ENCODE peak calls at places on chromosome 3, in seven cellular contexts. G is heart left ventricle, S is GM12878, B is IMR-90, A is upper lobe of left lung, C is A549, J is HCT116. M is an unnamed sample. For H3K4me1, the result is how much of the 10 kb centered on the place peaks cover.

GRCh38 chr3:100358413-100358812 is 23.9 kb downstream of the NIT2 start:
- ATAC-seq in C (no peak), S (no peak), J (no peak), B (no peak), A (no peak), G (no peak), M (no peak)

GRCh38 chr3:179272385-179272784 is 21.5 kb upstream of the KCNMB3 start:
- ATAC-seq in B (no peak), G (no peak), S (no peak), J (peak), C (no peak), A (no peak), M (no peak)

GRCh38 chr3:188097786-188098185 is 56.2 kb upstream of the LPP start:
- ATAC-seq in G (peak), A (no peak), C (no peak), J (no peak), B (no peak), S (no peak), M (no peak)

GRCh38 chr3:132242095-132242494 is 75.1 kb upstream of the ACP3 start:
- ATAC-seq in A (no peak), G (no peak), J (no peak), B (no peak), C (no peak), S (no peak), M (no peak)

GRCh38 chr3:23952646-23953045 is 7.6 kb downstream of the NR1D2 start:
- ATAC-seq in A (no peak), S (peak), J (no peak), C (no peak), G (no peak), B (no peak), M (no peak)

GRCh38 chr3:72383896-72384295 is 464.3 kb downstream of the SHQ1 start:
- ATAC-seq in S (no peak), J (no peak), G (no peak), A (no peak), B (no peak), C (no peak), M (no peak)

GRCh38 chr3:184505479-184505878 is 56.1 kb upstream of the EPHB3 start:
- ATAC-seq in A (peak), J (no peak), B (no peak), C (no peak), S (no peak), G (no peak), M (no peak)

GRCh38 chr3:57927166-57927565 is 81.1 kb upstream of the FLNB start:
- ATAC-seq in G (peak), B (no peak), S (no peak), C (no peak), A (no peak), J (no peak), M (peak)

GRCh38 chr3:175007316-175007715 is 148.2 kb downstream of the NAALADL2 start:
- ATAC-seq in C (no peak), G (no peak), B (no peak), J (no peak), S (no peak), A (no peak), M (no peak)

GRCh38 chr3:58016710-58017109 is 8.5 kb downstream of the FLNB start:
- ATAC-seq in G (no peak), J (no peak), C (no peak), B (no peak), S (no peak), A (no peak), M (no peak)

GRCh38 chr3:140953028-140953960 is 11.7 kb downstream of the SLC25A36 start:
- ATAC-seq in B (peak), A (no peak), G (no peak), C (peak), S (peak), J (no peak), M (no peak)

GRCh38 chr3:45896956-45897355 is 10.6 kb downstream of the CCR9 start:
- ATAC-seq in J (no peak), G (no peak), B (peak), C (no peak), A (no peak), S (no peak), M (peak)

GRCh38 chr3:39460677-39461076 is 6.8 kb upstream of the MOBP start:
- ATAC-seq in C (no peak), A (no peak), B (no peak), G (no peak), J (no peak), S (no peak), M (no peak)

GRCh38 chr3:172140499-172141391 is 101.4 kb downstream of the FNDC3B start:
- ATAC-seq in S (no peak), B (peak), C (peak), G (peak), J (no peak), A (peak), M (peak)

GRCh38 chr3:173930251-173930650 is 532.7 kb downstream of the NLGN1 start:
- ATAC-seq in B (no peak), A (no peak), G (no peak), J (no peak), S (no peak), C (no peak), M (no peak)

GRCh38 chr3:23539185-23539584 is 266.6 kb upstream of the UBE2E1 start:
- ATAC-seq in J (no peak), C (no peak), B (no peak), S (no peak), G (no peak), A (no peak), M (no peak)

GRCh38 chr3:149235599-149236424 is 14.2 kb upstream of the CP start:
- ATAC-seq in B (no peak), A (no peak), G (no peak), C (no peak), S (no peak), J (no peak), M (no peak)

GRCh38 chr3:54427951-54428871 is 305.9 kb downstream of the CACNA2D3 start:
- ATAC-seq in A (no peak), S (peak), J (peak), G (no peak), C (no peak), B (peak), M (no peak)

GRCh38 chr3:65107174-65107573 is 419.4 kb upstream of the ADAMTS9 start:
- ATAC-seq in S (no peak), C (no peak), B (no peak), A (no peak), J (no peak), G (no peak), M (no peak)

GRCh38 chr3:116339441-116340028 is 105.8 kb downstream of the LSAMP start:
- ATAC-seq in A (no peak), S (peak), C (no peak), G (no peak), B (peak), J (no peak), M (no peak)

GRCh38 chr3:39350714-39351113 is 21.2 kb downstream of the CCR8 start:
- ATAC-seq in J (no peak), G (no peak), S (no peak), B (no peak), A (no peak), C (no peak), M (no peak)

GRCh38 chr3:160886421-160886820 is 130.4 kb downstream of the PPM1L start:
- ATAC-seq in C (no peak), J (no peak), G (no peak), S (peak), B (no peak), A (no peak), M (no peak)

GRCh38 chr3:105790534-105790933 is 78.3 kb downstream of the CBLB start:
- ATAC-seq in G (peak), C (no peak), J (no peak), B (no peak), A (no peak), S (no peak), M (no peak)

GRCh38 chr3:13420817-13421755 is 964 bp upstream of the NUP210 start:
- ATAC-seq in B (no peak), C (no peak), G (no peak), J (no peak), S (peak), A (peak), M (no peak)
- H3K4me1 ChIP-seq in B (under half), C (under half), G (under half), J (under half), S (under half), A (under half), M (under half)

DNA sequence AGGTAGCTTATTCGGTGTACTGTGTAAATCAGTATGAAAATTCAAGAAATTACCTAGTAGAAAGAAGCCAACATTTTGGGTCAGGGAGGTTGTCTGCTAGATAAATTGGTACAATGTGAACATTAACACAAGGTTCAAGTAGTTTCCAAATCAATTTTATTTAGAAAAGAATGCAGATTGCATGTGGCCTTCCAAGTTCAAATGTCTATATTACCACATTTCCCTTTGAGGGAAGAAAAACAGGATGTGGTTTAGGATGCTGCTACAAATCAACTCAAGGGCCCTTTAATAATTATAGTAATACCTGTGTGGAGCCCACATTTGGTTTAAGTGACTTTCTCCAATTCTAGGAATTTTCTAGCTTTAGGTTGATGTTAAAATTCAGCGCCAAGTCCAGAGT is 57.5 kb downstream of the CADPS start:
- ATAC-seq in C (no peak), J (no peak), G (no peak), B (no peak), S (no peak), A (no peak), M (no peak)
- TF ChIP-seq CTCF in C (no peak), J (no peak), G (no peak), B (no peak), S (no peak), A (no peak), M (no peak)

GRCh38 chr3:110966966-110967663 is 104.5 kb upstream of the NECTIN3 start:
- ATAC-seq in J (no peak), C (no peak), S (no peak), A (no peak), G (no peak), B (no peak), M (no peak)

GRCh38 chr3:110965976-110966375 is 105.6 kb upstream of the NECTIN3 start:
- ATAC-seq in S (no peak), B (no peak), C (no peak), G (no peak), J (no peak), A (no peak), M (no peak)

GRCh38 chr3:110968076-110968475 is 103.5 kb upstream of the NECTIN3 start:
- ATAC-seq in J (no peak), B (no peak), G (no peak), C (no peak), S (no peak), A (no peak), M (no peak)

GRCh38 chr3:110971010-110971585 is 100.5 kb upstream of the NECTIN3 start:
- ATAC-seq in S (no peak), B (no peak), G (no peak), J (no peak), C (no peak), A (no peak), M (no peak)

GRCh38 chr3:110969229-110970211 is 102.1 kb upstream of the NECTIN3 start:
- ATAC-seq in J (no peak), G (no peak), S (no peak), A (no peak), B (no peak), C (no peak), M (no peak)
- TF ChIP-seq POLR2A in J (no peak), G (no peak), S (no peak), A (no peak), B (no peak), C (no peak), M (no peak)

GRCh38 chr3:3707858-3708768 is 91.1 kb upstream of the LRRN1 start:
- ATAC-seq in A (no peak), J (no peak), B (no peak), G (no peak), S (no peak), C (no peak), M (no peak)

GRCh38 chr3:3714572-3714971 is 84.7 kb upstream of the LRRN1 start:
- ATAC-seq in C (no peak), J (no peak), G (no peak), S (no peak), B (no peak), A (no peak), M (no peak)

GRCh38 chr3:3705090-3705775 is 94.0 kb upstream of the LRRN1 start:
- ATAC-seq in A (no peak), G (no peak), B (no peak), C (no peak), J (no peak), S (no peak), M (no peak)

DNA sequence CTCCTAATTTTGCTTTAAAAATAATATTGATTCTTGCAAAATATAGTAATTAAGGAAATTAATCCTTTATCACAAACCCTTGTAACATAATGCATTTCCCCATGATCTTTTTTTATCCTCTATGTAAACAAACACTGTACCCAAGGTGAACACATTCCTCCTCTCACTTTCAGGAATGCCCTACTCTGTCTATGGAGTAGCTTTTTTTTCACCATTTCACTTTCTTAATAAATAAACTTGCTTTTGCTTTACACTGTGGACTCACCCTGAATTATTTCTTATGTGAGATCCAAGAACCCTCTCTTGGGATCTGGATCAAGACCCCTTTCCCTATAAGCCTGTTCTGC is 90.5 kb upstream of the LRRN1 start:
- ATAC-seq in B (no peak), C (no peak), J (no peak), S (no peak), G (no peak), A (no peak), M (no peak)
- H3K4me1 ChIP-seq in B (under half), C (under half), J (under half), S (under half), G (under half), A (under half), M (under half)

DNA sequence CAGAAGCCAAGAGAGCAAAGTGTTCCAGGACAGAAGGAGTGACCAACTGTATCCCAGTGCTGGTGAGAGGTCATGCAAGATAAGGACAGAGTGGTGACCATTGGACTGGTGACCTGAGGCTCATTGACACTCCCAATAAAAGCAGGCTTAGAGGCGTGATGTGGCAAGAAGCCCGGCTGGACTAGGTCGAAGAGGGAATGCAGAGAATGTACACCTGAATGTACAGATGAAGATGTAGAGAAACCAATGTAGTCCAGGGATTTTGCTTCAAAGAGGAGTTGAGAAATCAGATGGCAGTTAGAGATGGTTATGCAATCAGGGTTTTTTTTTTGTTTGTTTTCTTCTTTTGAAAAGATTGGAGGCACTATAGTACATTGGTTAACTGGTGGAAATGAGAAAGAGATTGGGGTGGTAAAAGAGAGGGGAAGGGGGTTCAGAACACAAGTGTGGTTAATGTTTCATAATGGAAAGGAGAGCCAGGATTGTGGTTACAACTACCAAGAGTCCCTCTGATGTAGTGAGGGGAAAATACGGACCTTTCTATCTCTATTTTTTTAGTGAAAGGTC is 23.3 kb downstream of the ST3GAL6 start:
- ATAC-seq in A (no peak), S (peak), J (no peak), C (no peak), G (peak), B (no peak), M (no peak)
- TF ChIP-seq CTCF in A (no peak), S (no peak), J (no peak), C (no peak), G (no peak), B (no peak), M (no peak)

GRCh38 chr3:155281892-155282291 is 11.6 kb downstream of the STRIT1 start:
- ATAC-seq in A (no peak), B (peak), G (no peak), S (no peak), C (no peak), J (no peak), M (no peak)

GRCh38 chr3:155283092-155284056 is 10.1 kb downstream of the STRIT1 start:
- ATAC-seq in G (no peak), B (no peak), J (no peak), C (no peak), S (no peak), A (no peak), M (no peak)

GRCh38 chr3:155285936-155286335 is 7.5 kb downstream of the STRIT1 start:
- ATAC-seq in A (no peak), G (no peak), B (no peak), J (no peak), S (no peak), C (no peak), M (no peak)

GRCh38 chr3:155286745-155287144 is 6.7 kb downstream of the STRIT1 start:
- ATAC-seq in G (no peak), S (no peak), C (no peak), B (peak), J (no peak), A (no peak), M (no peak)

GRCh38 chr3:155282416-155283091 is 10.9 kb downstream of the STRIT1 start:
- ATAC-seq in B (peak), S (no peak), C (no peak), J (no peak), G (no peak), A (no peak), M (no peak)
- TF ChIP-seq POLR2A in B (no peak), S (no peak), C (no peak), J (no peak), G (no peak), A (no peak), M (no peak)

GRCh38 chr3:182180646-182181385 is 469.1 kb downstream of the SOX2 start:
- ATAC-seq in C (no peak), A (no peak), J (no peak), B (no peak), G (no peak), S (no peak), M (no peak)

GRCh38 chr3:182183716-182184430 is 472.1 kb downstream of the SOX2 start:
- ATAC-seq in B (no peak), G (no peak), C (no peak), A (no peak), J (peak), S (no peak), M (no peak)

GRCh38 chr3:182179631-182180030 is 467.9 kb downstream of the SOX2 start:
- ATAC-seq in S (no peak), A (peak), G (no peak), J (no peak), C (no peak), B (no peak), M (no peak)

GRCh38 chr3:182185341-182185740 is 473.6 kb downstream of the SOX2 start:
- ATAC-seq in G (no peak), J (no peak), A (no peak), S (no peak), C (no peak), B (no peak), M (no peak)

GRCh38 chr3:182182531-182182968 is 470.8 kb downstream of the SOX2 start:
- ATAC-seq in J (peak), C (no peak), A (no peak), B (no peak), G (no peak), S (peak), M (no peak)
- H3K4me1 ChIP-seq in J (under half), C (under half), A (under half), B (under half), G (under half), S (under half), M (under half)

GRCh38 chr3:123236902-123237301 is 35.2 kb downstream of the SEC22A start:
- ATAC-seq in A (no peak), G (no peak), C (no peak), J (no peak), B (no peak), S (no peak), M (no peak)
- TF ChIP-seq CTCF in A (no peak), G (no peak), C (no peak), J (no peak), B (no peak), S (no peak), M (no peak)

DNA sequence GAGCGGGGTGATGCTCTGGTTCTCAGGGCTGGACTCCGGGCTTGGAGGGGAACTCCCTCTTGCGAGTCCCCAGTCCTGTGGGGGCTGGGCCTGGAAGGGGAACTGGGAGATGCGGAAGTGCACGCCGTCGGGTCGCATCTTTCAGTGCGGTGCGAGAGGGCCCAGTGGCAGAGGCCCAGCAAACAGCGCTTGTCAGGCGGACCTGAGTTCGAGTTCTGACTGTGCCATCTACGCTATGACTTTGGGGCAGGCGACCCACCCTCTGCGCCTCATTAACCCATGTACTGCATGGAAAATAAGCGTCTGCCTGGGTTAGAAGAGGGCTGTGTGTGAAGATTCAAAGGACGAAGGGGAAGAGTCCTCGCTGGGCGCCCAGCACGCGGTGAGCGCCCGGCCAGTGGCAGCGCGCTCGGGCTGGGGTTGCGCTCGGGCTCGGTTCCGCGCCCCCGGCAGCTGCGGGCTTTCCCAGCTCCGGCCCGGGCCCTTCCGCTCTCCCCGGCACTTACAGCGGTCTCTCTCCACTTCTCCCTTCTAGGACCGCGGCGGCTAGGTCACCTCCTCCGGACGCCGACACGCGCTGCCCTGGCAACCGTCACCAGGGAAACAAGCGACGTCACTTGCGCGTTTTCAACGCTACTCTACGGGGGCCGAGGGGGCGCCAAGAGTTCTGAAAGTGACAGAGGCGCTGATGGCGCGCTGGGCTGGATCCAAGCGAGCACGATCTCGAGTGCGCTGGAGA is at the start of gene CCDC13:
- ATAC-seq in C (peak), B (peak), G (peak), A (peak), S (peak), J (no peak), M (peak)
- TF ChIP-seq POLR2A in C (no peak), B (no peak), G (peak), A (peak), S (peak), J (no peak), M (no peak)